ENCODE peak calls at places on chromosomes 4 and X, in five cellular contexts. One of them, this sample, is unnamed. For H3K36me3, the result is how much of the 10 kb centered on the place peaks cover.

GRCh38 chrX:118644378-118644777 is 83.0 kb upstream of the IL13RA1 start:
- DNase-seq in fibroblast of lung: peak
- DNase-seq in keratinocyte: no peak
- DNase-seq in IMR-90: peak
- DNase-seq in endothelial cell of umbilical vein: peak
- DNase-seq in this sample: no peak

GRCh38 chr4:147318581-147318980 is 162.3 kb upstream of the EDNRA start:
- DNase-seq in fibroblast of lung: peak
- DNase-seq in keratinocyte: no peak
- DNase-seq in IMR-90: peak
- DNase-seq in endothelial cell of umbilical vein: no peak
- DNase-seq in this sample: no peak

GRCh38 chr4:55512922-55513571 is 33.7 kb downstream of the CLOCK start:
- DNase-seq in fibroblast of lung: no peak
- DNase-seq in keratinocyte: no peak
- DNase-seq in IMR-90: peak
- DNase-seq in endothelial cell of umbilical vein: no peak
- DNase-seq in this sample: no peak

GRCh38 chr4:139453041-139453370 is 915 bp upstream of the RAB33B start:
- DNase-seq in fibroblast of lung: peak
- DNase-seq in keratinocyte: no peak
- DNase-seq in IMR-90: no peak
- DNase-seq in endothelial cell of umbilical vein: no peak
- DNase-seq in this sample: no peak

GRCh38 chrX:134236690-134237362 is at the start of gene CCDC160:
- DNase-seq in fibroblast of lung: peak
- DNase-seq in keratinocyte: no peak
- DNase-seq in IMR-90: no peak
- DNase-seq in endothelial cell of umbilical vein: peak
- DNase-seq in this sample: peak

GRCh38 chr4:40656221-40656863 is 26.7 kb upstream of the RBM47 start:
- DNase-seq in fibroblast of lung: no peak
- DNase-seq in keratinocyte: no peak
- DNase-seq in IMR-90: no peak
- DNase-seq in endothelial cell of umbilical vein: no peak
- DNase-seq in this sample: no peak

GRCh38 chrX:135740683-135741149 is 27.3 kb downstream of the CT45A3 start:
- DNase-seq in fibroblast of lung: no peak
- DNase-seq in keratinocyte: no peak
- DNase-seq in IMR-90: no peak
- DNase-seq in endothelial cell of umbilical vein: peak
- DNase-seq in this sample: peak

GRCh38 chrX:21985332-21985777 is 44.8 kb downstream of the SMS start:
- DNase-seq in fibroblast of lung: peak
- DNase-seq in keratinocyte: peak
- DNase-seq in IMR-90: peak
- DNase-seq in endothelial cell of umbilical vein: peak
- DNase-seq in this sample: peak

GRCh38 chrX:111779582-111779981 is 96.4 kb upstream of the TRPC5OS start:
- DNase-seq in fibroblast of lung: no peak
- DNase-seq in keratinocyte: no peak
- DNase-seq in IMR-90: no peak
- DNase-seq in endothelial cell of umbilical vein: no peak
- DNase-seq in this sample: no peak

GRCh38 chr4:114561590-114561989 is 37.0 kb upstream of the UGT8 start:
- DNase-seq in fibroblast of lung: no peak
- DNase-seq in keratinocyte: no peak
- DNase-seq in IMR-90: no peak
- DNase-seq in endothelial cell of umbilical vein: no peak
- DNase-seq in this sample: no peak

GRCh38 chr4:94798808-94799207 is 41.1 kb downstream of the BMPR1B start:
- DNase-seq in fibroblast of lung: peak
- DNase-seq in keratinocyte: no peak
- DNase-seq in IMR-90: peak
- DNase-seq in endothelial cell of umbilical vein: peak
- DNase-seq in this sample: no peak

GRCh38 chrX:26651755-26652154 is 435.8 kb downstream of the MAGEB5 start:
- DNase-seq in fibroblast of lung: no peak
- DNase-seq in keratinocyte: no peak
- DNase-seq in IMR-90: no peak
- DNase-seq in endothelial cell of umbilical vein: no peak
- DNase-seq in this sample: no peak

GRCh38 chrX:85808217-85808616 is 239.1 kb downstream of the CHM start:
- DNase-seq in fibroblast of lung: no peak
- DNase-seq in keratinocyte: no peak
- DNase-seq in IMR-90: no peak
- DNase-seq in endothelial cell of umbilical vein: no peak
- DNase-seq in this sample: no peak

GRCh38 chr4:2321279-2322196 is 59.6 kb upstream of the MXD4 start:
- DNase-seq in fibroblast of lung: no peak
- DNase-seq in keratinocyte: no peak
- DNase-seq in IMR-90: no peak
- DNase-seq in endothelial cell of umbilical vein: no peak
- DNase-seq in this sample: peak

GRCh38 chr4:29805245-29805644 is 914.9 kb upstream of the PCDH7 start:
- DNase-seq in fibroblast of lung: no peak
- DNase-seq in keratinocyte: no peak
- DNase-seq in IMR-90: peak
- DNase-seq in endothelial cell of umbilical vein: no peak
- DNase-seq in this sample: peak

GRCh38 chr4:114250439-114250891 is 271.0 kb upstream of the ARSJ start:
- DNase-seq in fibroblast of lung: peak
- DNase-seq in keratinocyte: no peak
- DNase-seq in IMR-90: peak
- DNase-seq in endothelial cell of umbilical vein: no peak
- DNase-seq in this sample: no peak

GRCh38 chrX:54171527-54171926 is 11.5 kb downstream of the FAM120C start:
- DNase-seq in fibroblast of lung: no peak
- DNase-seq in keratinocyte: no peak
- DNase-seq in IMR-90: no peak
- DNase-seq in endothelial cell of umbilical vein: no peak
- DNase-seq in this sample: no peak

GRCh38 chr4:123896446-123897071 is 500.0 kb downstream of the SPRY1 start:
- DNase-seq in fibroblast of lung: peak
- DNase-seq in keratinocyte: no peak
- DNase-seq in IMR-90: no peak
- DNase-seq in endothelial cell of umbilical vein: peak
- DNase-seq in this sample: no peak

GRCh38 chr4:6894086-6894478 is 15.5 kb upstream of the TBC1D14 start:
- DNase-seq in fibroblast of lung: no peak
- DNase-seq in keratinocyte: no peak
- DNase-seq in IMR-90: no peak
- DNase-seq in endothelial cell of umbilical vein: no peak
- DNase-seq in this sample: no peak

GRCh38 chrX:64204252-64204651 is 1.3 kb downstream of the AMER1 start:
- DNase-seq in fibroblast of lung: peak
- DNase-seq in keratinocyte: no peak
- DNase-seq in IMR-90: peak
- DNase-seq in endothelial cell of umbilical vein: no peak
- DNase-seq in this sample: peak

GRCh38 chr4:104064650-104065577 is 345.1 kb upstream of the TACR3 start:
- DNase-seq in fibroblast of lung: peak
- DNase-seq in keratinocyte: no peak
- DNase-seq in IMR-90: no peak
- DNase-seq in endothelial cell of umbilical vein: peak
- DNase-seq in this sample: peak

GRCh38 chr4:176717237-176717636 is 75.5 kb downstream of the VEGFC start:
- DNase-seq in fibroblast of lung: no peak
- DNase-seq in keratinocyte: no peak
- DNase-seq in IMR-90: no peak
- DNase-seq in endothelial cell of umbilical vein: peak
- DNase-seq in this sample: no peak

GRCh38 chr4:180560896-180561295 is 1682.3 kb upstream of the TENM3 start:
- DNase-seq in fibroblast of lung: peak
- DNase-seq in keratinocyte: no peak
- DNase-seq in IMR-90: peak
- DNase-seq in endothelial cell of umbilical vein: no peak
- DNase-seq in this sample: no peak

GRCh38 chrX:11341274-11342256 is 48.4 kb downstream of the AMELX start:
- DNase-seq in fibroblast of lung: peak
- DNase-seq in keratinocyte: peak
- DNase-seq in IMR-90: peak
- DNase-seq in endothelial cell of umbilical vein: peak
- DNase-seq in this sample: no peak

GRCh38 chr4:42656986-42657792 is at the start of gene ATP8A1:
- DNase-seq in fibroblast of lung: peak
- DNase-seq in keratinocyte: no peak
- DNase-seq in IMR-90: peak
- DNase-seq in endothelial cell of umbilical vein: peak
- DNase-seq in this sample: peak

GRCh38 chr4:106273831-106274230 is 42.2 kb downstream of the TBCK start:
- DNase-seq in fibroblast of lung: peak
- DNase-seq in keratinocyte: no peak
- DNase-seq in IMR-90: peak
- DNase-seq in endothelial cell of umbilical vein: peak
- DNase-seq in this sample: no peak

GRCh38 chrX:53445977-53446376 is 11.8 kb upstream of the HSD17B10 start:
- DNase-seq in fibroblast of lung: peak
- DNase-seq in keratinocyte: no peak
- DNase-seq in IMR-90: peak
- DNase-seq in endothelial cell of umbilical vein: peak
- DNase-seq in this sample: peak

GRCh38 chr4:113347245-113347644 is 297.8 kb downstream of the ANK2 start:
- DNase-seq in fibroblast of lung: peak
- DNase-seq in keratinocyte: no peak
- DNase-seq in IMR-90: no peak
- DNase-seq in endothelial cell of umbilical vein: no peak
- DNase-seq in this sample: no peak

GRCh38 chr4:8544741-8545438 is 35.3 kb upstream of the GPR78 start:
- DNase-seq in fibroblast of lung: no peak
- DNase-seq in keratinocyte: no peak
- DNase-seq in IMR-90: no peak
- DNase-seq in endothelial cell of umbilical vein: no peak
- DNase-seq in this sample: peak

GRCh38 chrX:11435568-11435967 is 142.4 kb downstream of the AMELX start:
- DNase-seq in fibroblast of lung: peak
- DNase-seq in keratinocyte: no peak
- DNase-seq in IMR-90: peak
- DNase-seq in endothelial cell of umbilical vein: peak
- DNase-seq in this sample: no peak

GRCh38 chr4:137961051-137961438 is 281.1 kb downstream of the SLC7A11 start:
- DNase-seq in fibroblast of lung: no peak
- DNase-seq in keratinocyte: peak
- DNase-seq in IMR-90: no peak
- DNase-seq in endothelial cell of umbilical vein: no peak
- DNase-seq in this sample: no peak

GRCh38 chr4:7224001-7224400 is 31.7 kb downstream of the SORCS2 start:
- DNase-seq in fibroblast of lung: no peak
- DNase-seq in keratinocyte: no peak
- DNase-seq in IMR-90: no peak
- DNase-seq in endothelial cell of umbilical vein: no peak
- DNase-seq in this sample: no peak

GRCh38 chr4:25813705-25814104 is 49.1 kb downstream of the SEL1L3 start:
- DNase-seq in fibroblast of lung: peak
- DNase-seq in keratinocyte: no peak
- DNase-seq in IMR-90: peak
- DNase-seq in endothelial cell of umbilical vein: peak
- DNase-seq in this sample: peak

GRCh38 chr4:87975466-87975865 is at the start of gene SPP1:
- DNase-seq in fibroblast of lung: peak
- DNase-seq in keratinocyte: no peak
- DNase-seq in IMR-90: peak
- DNase-seq in endothelial cell of umbilical vein: no peak
- DNase-seq in this sample: peak

DNA sequence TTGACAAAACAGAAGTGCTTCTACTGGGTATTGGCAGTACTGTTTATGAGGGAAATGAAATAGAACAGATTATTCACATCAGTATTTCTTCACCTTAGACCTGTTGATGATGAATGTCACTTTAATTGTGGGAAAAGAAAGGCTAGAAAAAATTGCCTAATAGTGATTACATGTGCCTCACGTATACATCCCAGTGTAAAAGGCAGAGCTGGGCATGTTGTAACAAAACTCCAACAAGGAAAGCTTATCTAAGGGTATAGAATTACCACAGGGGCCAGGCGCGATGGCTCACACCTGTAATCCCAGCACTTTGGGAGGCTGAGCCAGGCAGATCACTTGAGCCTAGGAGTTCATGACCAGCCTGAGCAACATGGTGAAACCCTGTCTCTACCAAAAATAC is 4.2 kb downstream of the PGM2 start:
- DNase-seq in fibroblast of lung: no peak
- DNase-seq in keratinocyte: peak
- DNase-seq in IMR-90: no peak
- DNase-seq in endothelial cell of umbilical vein: no peak
- DNase-seq in this sample: no peak
- H3K36me3 ChIP-seq in fibroblast of lung: under half
- H3K36me3 ChIP-seq in keratinocyte: under half
- H3K36me3 ChIP-seq in IMR-90: under half
- H3K36me3 ChIP-seq in endothelial cell of umbilical vein: under half
- H3K36me3 ChIP-seq in this sample: under half

DNA sequence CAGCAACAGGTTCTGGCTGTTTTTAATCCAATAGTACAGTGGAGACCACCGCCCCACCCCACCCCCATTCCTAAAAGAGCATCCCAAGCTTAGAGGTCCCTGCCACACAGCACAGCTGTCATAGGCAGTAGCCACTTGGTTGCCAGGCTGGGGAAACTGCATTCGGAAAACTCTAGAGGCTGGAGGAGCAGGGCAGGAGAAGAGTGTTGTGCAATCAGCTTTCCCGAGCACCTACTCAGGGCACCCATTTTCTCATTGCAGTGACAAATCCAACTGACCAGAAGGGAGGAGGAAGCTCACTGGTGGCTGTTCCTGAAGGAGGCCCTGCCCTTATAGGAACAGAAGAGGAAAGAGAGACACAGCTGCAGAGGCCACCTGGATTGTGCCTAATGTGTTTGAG is 1.1 kb downstream of the CXCL1 start:
- DNase-seq in fibroblast of lung: no peak
- DNase-seq in keratinocyte: no peak
- DNase-seq in IMR-90: no peak
- DNase-seq in endothelial cell of umbilical vein: peak
- DNase-seq in this sample: peak
- H3K9ac ChIP-seq in fibroblast of lung: no peak
- H3K9ac ChIP-seq in keratinocyte: peak
- H3K9ac ChIP-seq in IMR-90: no peak
- H3K9ac ChIP-seq in endothelial cell of umbilical vein: peak
- H3K9ac ChIP-seq in this sample: no peak

GRCh38 chrX:39171686-39172085 is 370.4 kb downstream of the MID1IP1 start:
- DNase-seq in fibroblast of lung: no peak
- DNase-seq in keratinocyte: no peak
- DNase-seq in IMR-90: no peak
- DNase-seq in endothelial cell of umbilical vein: no peak
- DNase-seq in this sample: no peak
- H3K4me3 ChIP-seq in fibroblast of lung: no peak
- H3K4me3 ChIP-seq in keratinocyte: no peak
- H3K4me3 ChIP-seq in IMR-90: no peak
- H3K4me3 ChIP-seq in endothelial cell of umbilical vein: no peak
- H3K4me3 ChIP-seq in this sample: no peak

GRCh38 chrX:9611436-9612145 is 146.7 kb downstream of the TBL1X start:
- DNase-seq in fibroblast of lung: no peak
- DNase-seq in keratinocyte: no peak
- DNase-seq in IMR-90: no peak
- DNase-seq in endothelial cell of umbilical vein: peak
- DNase-seq in this sample: no peak
- H3K36me3 ChIP-seq in fibroblast of lung: under half
- H3K36me3 ChIP-seq in keratinocyte: under half
- H3K36me3 ChIP-seq in IMR-90: under half
- H3K36me3 ChIP-seq in endothelial cell of umbilical vein: under half
- H3K36me3 ChIP-seq in this sample: under half

GRCh38 chrX:13082286-13083065 is 38.1 kb upstream of the FAM9C start:
- DNase-seq in fibroblast of lung: no peak
- DNase-seq in keratinocyte: no peak
- DNase-seq in IMR-90: no peak
- DNase-seq in endothelial cell of umbilical vein: no peak
- DNase-seq in this sample: no peak
- H3K9ac ChIP-seq in fibroblast of lung: no peak
- H3K9ac ChIP-seq in keratinocyte: no peak
- H3K9ac ChIP-seq in IMR-90: peak
- H3K9ac ChIP-seq in endothelial cell of umbilical vein: no peak
- H3K9ac ChIP-seq in this sample: no peak

This sample was measured in endodermal cell.